ENCODE peak calls at places on chromosomes 16 and 17, in six cellular contexts. T is progenitor cell of endocrine pancreas, W is cerebellum, F is heart right ventricle, X is H54, V is C1 segment of cervical spinal cord. C is an unnamed sample.

GRCh38 chr16:31113420-31114124 is 3.9 kb upstream of the KAT8 start:
- DNase-seq in F (no peak), W (no peak), T (no peak), V (no peak), X (no peak), C (no peak)

GRCh38 chr17:45132569-45133463 is 501 bp upstream of the PLCD3 start:
- DNase-seq in F (peak), X (peak), W (peak), T (peak), V (peak), C (peak)

GRCh38 chr17:1180958-1181768 is 1.4 kb upstream of the ABR start:
- DNase-seq in V (no peak), T (no peak), W (no peak), X (no peak), F (no peak), C (peak)

GRCh38 chr16:90046122-90046970 is 27.1 kb upstream of the DBNDD1 start:
- DNase-seq in V (no peak), W (no peak), F (no peak), T (peak), X (no peak), C (no peak)

GRCh38 chr17:45923511-45924268 is 29.3 kb downstream of the MAPT start:
- DNase-seq in T (no peak), W (no peak), F (no peak), X (no peak), V (no peak), C (no peak)

GRCh38 chr16:72241930-72242329 is 70.0 kb upstream of the PMFBP1 start:
- DNase-seq in V (peak), X (peak), F (no peak), W (peak), T (no peak), C (no peak)

GRCh38 chr16:19488213-19488640 is 33.7 kb downstream of the GDE1 start:
- DNase-seq in T (no peak), F (no peak), W (no peak), X (no peak), V (no peak), C (no peak)

GRCh38 chr17:42288985-42289862 is 926 bp downstream of the STAT5A start:
- DNase-seq in W (no peak), V (peak), F (no peak), T (no peak), X (no peak), C (peak)

GRCh38 chr17:61175298-61176142 is 224.1 kb upstream of the TBX2 start:
- DNase-seq in W (no peak), V (no peak), T (no peak), F (no peak), X (no peak), C (no peak)

GRCh38 chr17:43909537-43910231 is 2.3 kb upstream of the MPP2 start:
- DNase-seq in W (no peak), T (no peak), X (no peak), V (peak), F (no peak), C (no peak)

GRCh38 chr17:12637015-12637414 is 28.7 kb upstream of the MYOCD start:
- DNase-seq in F (no peak), X (no peak), V (no peak), T (no peak), W (no peak), C (no peak)

GRCh38 chr17:59423137-59423703 is 91.8 kb downstream of the YPEL2 start:
- DNase-seq in X (peak), V (no peak), W (no peak), T (no peak), F (peak), C (no peak)

GRCh38 chr17:6639651-6640535 is 618 bp downstream of the KIAA0753 start:
- DNase-seq in X (no peak), V (no peak), W (no peak), F (peak), T (peak), C (peak)

GRCh38 chr17:29579866-29580771 is 9.3 kb downstream of the GIT1 start:
- DNase-seq in X (peak), W (peak), T (peak), V (peak), F (peak), C (peak)

GRCh38 chr16:82583415-82583814 is 43.4 kb upstream of the CDH13 start:
- DNase-seq in V (no peak), T (no peak), W (no peak), X (no peak), F (no peak), C (no peak)

GRCh38 chr17:10984163-10984562 is 146.3 kb upstream of the PIRT start:
- DNase-seq in W (no peak), V (no peak), X (no peak), F (no peak), T (no peak), C (no peak)

GRCh38 chr17:69444023-69444422 is 29.5 kb downstream of the MAP2K6 start:
- DNase-seq in V (no peak), W (no peak), X (no peak), F (no peak), T (no peak), C (no peak)

GRCh38 chr17:29565643-29566472 is 979 bp downstream of the ABHD15 start:
- DNase-seq in F (peak), V (no peak), W (no peak), T (no peak), X (no peak), C (no peak)

C was measured in Right ventricle myocardium inferior.